ENCODE peak calls at places on chromosomes 7 and 10, in five cellular contexts. R is RWPE1, O is stomach, F is fibroblast of lung, Z is body of pancreas. Q is an unnamed sample.

GRCh38 chr7:73830872-73831655 is at the start of gene CLDN4:
- DNase-seq in O (peak), F (no peak), R (peak), Z (peak), Q (no peak)

GRCh38 chr7:63925626-63926460 is 72.8 kb upstream of the ZNF722 start:
- DNase-seq in F (peak), O (peak), Z (peak), R (no peak), Q (peak)

GRCh38 chr7:115135769-115136410 is 214.0 kb downstream of the MDFIC start:
- DNase-seq in Z (no peak), R (no peak), O (no peak), F (peak), Q (peak)

GRCh38 chr10:98536551-98536950 is 89.8 kb upstream of the HPS1 start:
- DNase-seq in R (no peak), O (no peak), Z (no peak), F (no peak), Q (peak)

GRCh38 chr10:115056186-115056585 is 37.0 kb upstream of the ATRNL1 start:
- DNase-seq in Z (no peak), F (no peak), R (no peak), O (no peak), Q (no peak)

GRCh38 chr10:70191161-70191770 is 21.0 kb upstream of the SAR1A start:
- DNase-seq in R (no peak), O (no peak), Z (no peak), F (peak), Q (no peak)

GRCh38 chr10:1526427-1527055 is 210.8 kb downstream of the ADARB2 start:
- DNase-seq in Z (no peak), R (no peak), O (no peak), F (no peak), Q (no peak)

GRCh38 chr10:25436431-25436830 is 261.6 kb downstream of the GPR158 start:
- DNase-seq in Z (no peak), F (no peak), R (no peak), O (no peak), Q (no peak)

GRCh38 chr7:128937647-128938523 is at the start of gene IRF5:
- DNase-seq in F (no peak), Z (peak), O (peak), R (peak), Q (peak)

GRCh38 chr10:27446091-27446918 is 57.8 kb upstream of the RAB18 start:
- DNase-seq in O (no peak), F (peak), R (peak), Z (no peak), Q (peak)

GRCh38 chr7:36032362-36032818 is 120.7 kb upstream of the EEPD1 start:
- DNase-seq in O (no peak), Z (no peak), R (no peak), F (peak), Q (peak)

GRCh38 chr10:16919076-16919972 is 102.1 kb upstream of the RSU1 start:
- DNase-seq in R (no peak), F (no peak), Z (no peak), O (no peak), Q (no peak)

GRCh38 chr7:132472463-132473120 is 103.7 kb downstream of the PLXNA4 start:
- DNase-seq in F (peak), R (peak), O (no peak), Z (no peak), Q (no peak)

GRCh38 chr10:48698971-48699627 is 14.4 kb downstream of the WDFY4 start:
- DNase-seq in F (no peak), Z (no peak), O (no peak), R (no peak), Q (no peak)

GRCh38 chr10:113997428-113997827 is 46.2 kb upstream of the ADRB1 start:
- DNase-seq in F (no peak), O (no peak), R (no peak), Z (peak), Q (no peak)

GRCh38 chr10:59177031-59177861 is 803 bp downstream of the PHYHIPL start:
- DNase-seq in Z (peak), R (peak), F (peak), O (no peak), Q (peak)

GRCh38 chr7:106610996-106611886 is 49.7 kb downstream of the CCDC71L start:
- DNase-seq in F (peak), O (no peak), R (no peak), Z (no peak), Q (peak)

GRCh38 chr10:64363687-64364086 is 842.5 kb downstream of the REEP3 start:
- DNase-seq in Z (no peak), O (no peak), R (no peak), F (no peak), Q (no peak)

GRCh38 chr7:94123136-94123535 is 119.0 kb upstream of the BET1 start:
- DNase-seq in Z (no peak), O (no peak), R (no peak), F (no peak), Q (no peak)

GRCh38 chr10:46290101-46290884 is 3.5 kb downstream of the ANTXRL start:
- DNase-seq in R (no peak), O (no peak), F (no peak), Z (peak), Q (no peak)

GRCh38 chr7:37757563-37757962 is 74.0 kb downstream of the GPR141 start:
- DNase-seq in O (no peak), F (no peak), R (no peak), Z (no peak), Q (no peak)

GRCh38 chr7:37758467-37758866 is 74.9 kb downstream of the GPR141 start:
- DNase-seq in Z (no peak), F (no peak), R (no peak), O (no peak), Q (no peak)

GRCh38 chr7:37756797-37757551 is 73.4 kb downstream of the GPR141 start:
- DNase-seq in O (no peak), R (no peak), F (no peak), Z (no peak), Q (no peak)

DNA sequence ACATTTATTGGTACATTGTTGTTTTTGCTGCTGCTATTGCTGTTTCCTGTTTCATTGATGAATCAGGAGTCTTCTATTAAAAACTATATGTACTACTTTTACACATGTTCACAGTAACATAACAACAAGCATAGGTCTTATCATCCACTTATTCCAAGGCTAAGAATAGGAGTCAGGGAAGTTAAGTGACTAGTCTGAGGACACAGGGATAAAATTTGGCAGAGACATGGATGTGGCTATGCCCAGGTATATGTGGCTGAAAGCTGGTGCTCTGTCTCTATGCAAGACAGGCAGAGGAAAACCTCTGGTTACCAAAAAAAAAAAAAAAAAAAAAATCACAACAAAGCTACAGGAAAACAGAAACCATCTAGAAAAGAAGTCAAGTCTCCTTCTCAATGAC is 69.8 kb downstream of the GPR141 start:
- DNase-seq in O (no peak), R (no peak), Z (no peak), F (no peak), Q (no peak)
- TF ChIP-seq CTCF in O (no peak), R (no peak), Z (no peak), F (no peak), Q (no peak)

DNA sequence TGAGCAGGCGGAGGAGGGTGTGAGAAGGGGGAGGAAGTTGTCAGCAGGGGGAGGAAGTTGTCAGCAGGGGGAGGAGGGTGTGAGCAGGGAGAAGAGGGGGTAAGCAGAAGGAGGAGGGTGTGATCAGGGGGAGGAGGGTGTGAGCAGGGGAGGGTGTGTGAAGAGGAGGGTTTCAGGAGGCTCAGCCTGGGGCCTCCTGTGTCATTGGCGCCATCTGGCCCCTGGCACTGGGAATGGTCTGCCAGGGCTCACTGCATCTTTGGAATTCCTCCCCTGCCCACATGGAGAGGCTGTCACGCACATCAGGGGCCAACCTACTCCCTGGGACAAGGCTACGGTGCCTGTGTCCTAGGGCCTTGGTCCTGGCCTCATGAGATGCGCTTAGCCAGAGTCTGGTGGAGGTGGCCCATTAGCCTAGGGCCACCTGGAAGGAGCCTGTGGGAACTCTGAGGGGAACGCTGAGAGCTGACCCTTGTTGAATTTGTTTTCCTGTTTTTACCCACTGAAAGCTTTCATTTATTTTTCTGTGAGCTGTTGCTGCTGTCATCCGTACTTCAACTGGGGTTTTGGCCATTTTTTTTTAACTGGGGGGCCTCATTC is 18.0 kb downstream of the CAMK2B start:
- DNase-seq in O (peak), F (peak), R (peak), Z (no peak), Q (peak)
- TF ChIP-seq CTCF in O (no peak), F (peak), R (peak), Z (no peak), Q (peak)

GRCh38 chr10:130656582-130657133 is 520.5 kb downstream of the GLRX3 start:
- DNase-seq in F (no peak), R (no peak), Z (no peak), O (no peak), Q (no peak)

GRCh38 chr10:130660266-130660665 is 524.1 kb downstream of the GLRX3 start:
- DNase-seq in O (no peak), R (no peak), Z (no peak), F (no peak), Q (no peak)

GRCh38 chr10:130658687-130659290 is 522.6 kb downstream of the GLRX3 start:
- DNase-seq in O (no peak), R (no peak), F (no peak), Z (no peak), Q (no peak)

GRCh38 chr10:130661419-130661818 is 525.2 kb downstream of the GLRX3 start:
- DNase-seq in O (no peak), Z (no peak), F (no peak), R (no peak), Q (no peak)

DNA sequence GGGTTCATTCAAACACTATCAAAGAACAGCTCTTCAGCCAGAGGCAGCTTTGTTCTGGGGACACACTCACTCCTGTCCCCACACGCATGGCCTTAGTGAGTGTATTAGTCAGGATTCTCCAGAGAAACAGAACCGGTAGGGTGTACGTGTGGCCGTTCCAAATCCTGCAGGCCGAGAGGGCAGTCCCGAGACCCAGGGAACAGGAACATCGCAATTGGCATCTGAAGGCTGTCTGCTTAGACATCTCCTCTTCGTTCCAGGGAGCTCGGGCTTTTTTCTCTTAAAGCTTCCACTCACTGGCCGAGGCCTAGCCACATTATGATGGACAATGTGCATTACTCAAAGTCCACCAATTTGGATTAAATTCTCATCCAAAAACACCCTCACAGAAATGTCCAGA is 523.3 kb downstream of the GLRX3 start:
- DNase-seq in O (no peak), Z (no peak), R (no peak), F (no peak), Q (no peak)
- TF ChIP-seq CTCF in O (no peak), Z (no peak), R (no peak), F (no peak), Q (no peak)

GRCh38 chr7:146115665-146116451 is 743 bp upstream of the CNTNAP2 start:
- DNase-seq in Z (peak), R (peak), O (peak), F (peak), Q (peak)
- TF ChIP-seq CTCF in Z (no peak), R (no peak), O (no peak), F (no peak), Q (no peak)

GRCh38 chr7:27560706-27561235 is 101.9 kb downstream of the HIBADH start:
- DNase-seq in Z (no peak), F (peak), O (no peak), R (no peak), Q (peak)
- TF ChIP-seq CTCF in Z (no peak), F (peak), O (no peak), R (no peak), Q (peak)

GRCh38 chr7:79060498-79060897 is 393.0 kb downstream of the MAGI2 start:
- DNase-seq in R (no peak), F (no peak), Z (no peak), O (no peak), Q (no peak)

GRCh38 chr7:79064187-79064823 is 389.2 kb downstream of the MAGI2 start:
- DNase-seq in R (no peak), F (peak), Z (no peak), O (no peak), Q (no peak)

DNA sequence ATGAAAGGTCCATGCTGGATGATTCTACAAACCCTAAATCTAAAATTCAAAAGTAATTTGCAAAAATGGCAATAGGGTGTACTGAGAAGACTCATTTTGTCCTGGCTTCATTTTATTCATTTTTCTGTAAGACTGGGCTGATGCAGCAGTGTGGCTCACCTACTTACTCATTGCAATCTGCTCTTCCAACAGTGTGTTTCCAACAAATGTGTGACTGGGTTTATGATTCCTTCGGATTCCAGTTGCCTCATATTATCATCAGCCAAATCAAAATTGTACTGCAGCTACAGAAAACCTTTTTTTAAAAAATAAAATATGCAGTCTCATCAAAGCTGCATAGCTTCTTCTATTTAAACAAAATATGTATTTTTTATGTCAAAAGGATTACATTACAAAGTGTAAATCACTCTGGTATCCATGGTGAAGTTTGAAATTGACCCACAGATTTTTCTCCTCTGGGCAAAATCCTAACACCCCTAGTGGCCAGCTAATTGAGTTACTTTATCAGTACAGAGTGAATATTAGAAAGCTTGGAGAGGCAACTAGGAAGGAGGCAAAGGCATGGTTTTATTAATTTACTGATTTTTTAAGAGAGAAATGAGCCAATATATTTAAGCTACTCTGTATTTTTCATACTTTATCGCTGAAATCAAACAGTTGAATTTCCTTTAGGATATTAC is 390.3 kb downstream of the MAGI2 start:
- DNase-seq in Z (no peak), F (peak), R (no peak), O (no peak), Q (no peak)
- TF ChIP-seq CTCF in Z (no peak), F (peak), R (no peak), O (no peak), Q (peak)

DNA sequence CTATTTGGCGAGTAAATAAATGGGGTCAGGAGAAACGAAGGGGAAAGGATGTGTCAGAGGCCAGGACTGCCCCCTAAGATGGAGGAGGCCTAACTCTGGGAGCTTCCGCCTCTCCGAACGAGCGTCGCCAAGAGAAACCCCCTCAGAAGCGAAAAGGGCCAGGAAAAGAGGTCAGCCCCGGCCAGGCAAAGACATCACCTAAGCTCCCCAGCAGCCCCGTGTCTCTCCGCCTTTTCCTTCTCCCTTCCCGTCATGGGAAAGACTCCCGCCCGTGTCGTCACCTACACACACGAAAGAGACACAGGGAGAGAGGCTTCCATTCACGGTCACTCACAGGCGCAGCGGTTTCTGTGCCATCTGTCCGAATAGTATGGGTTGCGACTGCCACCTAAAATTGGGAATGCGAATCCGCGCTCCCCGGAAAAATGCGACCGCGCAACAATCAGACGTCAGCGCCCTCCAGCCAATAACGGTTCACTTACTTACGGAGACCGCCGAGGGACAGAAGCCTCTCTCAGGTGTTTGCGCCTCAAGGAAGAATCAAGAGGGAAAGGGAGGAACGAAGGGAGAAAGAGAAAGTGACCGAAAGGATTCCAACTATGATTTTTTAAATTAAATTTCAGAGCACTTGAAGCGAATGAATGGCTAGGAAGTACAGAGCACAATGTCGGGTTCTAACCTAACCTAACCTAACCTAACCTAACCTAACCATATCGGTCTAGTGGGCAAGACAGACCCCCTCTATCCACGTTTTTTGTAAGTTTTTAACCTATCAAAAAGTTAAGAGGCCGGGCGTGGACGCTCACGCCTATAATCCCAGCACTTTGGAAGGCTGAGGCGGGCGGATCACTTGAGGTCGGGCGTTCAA is at the start of gene CWF19L1:
- DNase-seq in O (peak), R (peak), Z (peak), F (peak), Q (peak)
- TF ChIP-seq CTCF in O (no peak), R (no peak), Z (no peak), F (no peak), Q (no peak)

DNA sequence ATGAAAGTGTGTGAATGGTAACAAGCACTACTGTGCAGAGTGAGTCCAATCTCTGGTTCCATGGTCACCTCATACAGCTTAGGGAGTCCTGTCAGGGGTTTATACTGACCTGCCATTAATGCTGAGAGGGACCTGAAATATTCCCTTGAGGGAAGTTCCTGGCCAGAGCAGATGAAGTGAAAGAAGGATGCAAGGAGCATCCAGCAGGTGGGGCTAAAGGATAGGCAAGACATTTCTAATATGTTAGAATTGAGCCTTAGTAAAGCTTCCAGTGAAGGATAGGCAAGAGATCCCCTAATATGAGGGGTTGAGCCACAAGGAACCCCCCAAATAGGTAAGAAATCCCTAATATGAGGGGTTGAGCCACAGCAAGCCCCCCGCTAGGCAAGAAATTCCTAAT is 25.5 kb upstream of the FAM221A start:
- DNase-seq in R (no peak), Z (peak), O (peak), F (no peak), Q (no peak)
- TF ChIP-seq CTCF in R (no peak), Z (peak), O (no peak), F (peak), Q (peak)

Q was measured in mammary epithelial cell.